ENCODE peak calls at places on chromosomes 16 and 17, in four cellular contexts. One of them, this sample, is unnamed.

GRCh38 chr16:75079346-75079926 is 37.1 kb downstream of the LDHD start:
- ATAC-seq in Panc1: no peak
- ATAC-seq in lower lobe of right lung: no peak
- ATAC-seq in left cardiac atrium: no peak
- ATAC-seq in this sample: no peak

GRCh38 chr16:3479654-3480216 is 15.6 kb downstream of the C16orf90 start:
- ATAC-seq in Panc1: no peak
- ATAC-seq in lower lobe of right lung: no peak
- ATAC-seq in left cardiac atrium: no peak
- ATAC-seq in this sample: no peak

GRCh38 chr16:57260294-57260929 is 15.4 kb downstream of the ARL2BP start:
- ATAC-seq in Panc1: peak; percentile 55
- ATAC-seq in lower lobe of right lung: no peak
- ATAC-seq in left cardiac atrium: peak; percentile 16
- ATAC-seq in this sample: peak; percentile 75

GRCh38 chr17:2266045-2266864 is 37.3 kb downstream of the SMG6 start:
- ATAC-seq in Panc1: no peak
- ATAC-seq in lower lobe of right lung: peak; percentile 73
- ATAC-seq in left cardiac atrium: peak; percentile 74
- ATAC-seq in this sample: no peak

GRCh38 chr16:84198401-84198800 is 7.4 kb downstream of the ADAD2 start:
- ATAC-seq in Panc1: no peak
- ATAC-seq in lower lobe of right lung: no peak
- ATAC-seq in left cardiac atrium: no peak
- ATAC-seq in this sample: peak; percentile 67

GRCh38 chr17:57043276-57043675 is 41.8 kb upstream of the AKAP1 start:
- ATAC-seq in Panc1: no peak
- ATAC-seq in lower lobe of right lung: no peak
- ATAC-seq in left cardiac atrium: no peak
- ATAC-seq in this sample: no peak

GRCh38 chr17:40443988-40444899 is 994 bp downstream of the IGFBP4 start:
- ATAC-seq in Panc1: peak; percentile 10
- ATAC-seq in lower lobe of right lung: no peak
- ATAC-seq in left cardiac atrium: no peak
- ATAC-seq in this sample: peak; percentile 27

GRCh38 chr17:44402564-44403172 is 13.2 kb upstream of the ITGA2B start:
- ATAC-seq in Panc1: no peak
- ATAC-seq in lower lobe of right lung: no peak
- ATAC-seq in left cardiac atrium: no peak
- ATAC-seq in this sample: no peak

GRCh38 chr16:48907906-48908634 is 298.1 kb upstream of the N4BP1 start:
- ATAC-seq in Panc1: no peak
- ATAC-seq in lower lobe of right lung: no peak
- ATAC-seq in left cardiac atrium: no peak
- ATAC-seq in this sample: no peak

GRCh38 chr17:50725769-50726655 is 6.6 kb downstream of the LUC7L3 start:
- ATAC-seq in Panc1: no peak
- ATAC-seq in lower lobe of right lung: no peak
- ATAC-seq in left cardiac atrium: no peak
- ATAC-seq in this sample: no peak

GRCh38 chr16:57314161-57314785 is 29.8 kb upstream of the PLLP start:
- ATAC-seq in Panc1: no peak
- ATAC-seq in lower lobe of right lung: no peak
- ATAC-seq in left cardiac atrium: no peak
- ATAC-seq in this sample: no peak

GRCh38 chr17:82167028-82167427 is 45.6 kb downstream of the CCDC57 start:
- ATAC-seq in Panc1: no peak
- ATAC-seq in lower lobe of right lung: no peak
- ATAC-seq in left cardiac atrium: no peak
- ATAC-seq in this sample: no peak

GRCh38 chr17:15250459-15250858 is 14.7 kb downstream of the PMP22 start:
- ATAC-seq in Panc1: no peak
- ATAC-seq in lower lobe of right lung: no peak
- ATAC-seq in left cardiac atrium: no peak
- ATAC-seq in this sample: no peak

GRCh38 chr17:10743316-10744009 is 13.6 kb upstream of the TMEM220 start:
- ATAC-seq in Panc1: no peak
- ATAC-seq in lower lobe of right lung: no peak
- ATAC-seq in left cardiac atrium: peak; percentile 87
- ATAC-seq in this sample: no peak

GRCh38 chr17:52823155-52823554 is 664.6 kb upstream of the CA10 start:
- ATAC-seq in Panc1: no peak
- ATAC-seq in lower lobe of right lung: no peak
- ATAC-seq in left cardiac atrium: no peak
- ATAC-seq in this sample: no peak

GRCh38 chr16:46859719-46860152 is 24.4 kb upstream of the GPT2 start:
- ATAC-seq in Panc1: peak; percentile 81
- ATAC-seq in lower lobe of right lung: peak; percentile 23
- ATAC-seq in left cardiac atrium: no peak
- ATAC-seq in this sample: peak; percentile 91

GRCh38 chr16:75286996-75287395 is 35.6 kb upstream of the BCAR1 start:
- ATAC-seq in Panc1: no peak
- ATAC-seq in lower lobe of right lung: no peak
- ATAC-seq in left cardiac atrium: no peak
- ATAC-seq in this sample: no peak

GRCh38 chr17:31534223-31534888 is 142.9 kb downstream of the RAB11FIP4 start:
- ATAC-seq in Panc1: no peak
- ATAC-seq in lower lobe of right lung: no peak
- ATAC-seq in left cardiac atrium: peak; percentile 27
- ATAC-seq in this sample: no peak

GRCh38 chr17:78908426-78908825 is 5.4 kb upstream of the CEP295NL start:
- ATAC-seq in Panc1: no peak
- ATAC-seq in lower lobe of right lung: no peak
- ATAC-seq in left cardiac atrium: no peak
- ATAC-seq in this sample: no peak

GRCh38 chr16:81752876-81753227 is 26.2 kb upstream of the PLCG2 start:
- ATAC-seq in Panc1: no peak
- ATAC-seq in lower lobe of right lung: no peak
- ATAC-seq in left cardiac atrium: no peak
- ATAC-seq in this sample: no peak

GRCh38 chr16:30028438-30029093 is 2.5 kb downstream of the TLCD3B start:
- ATAC-seq in Panc1: no peak
- ATAC-seq in lower lobe of right lung: peak; percentile 33
- ATAC-seq in left cardiac atrium: peak; percentile 60
- ATAC-seq in this sample: no peak

GRCh38 chr17:31731119-31731518 is 127.9 kb downstream of the COPRS start:
- ATAC-seq in Panc1: no peak
- ATAC-seq in lower lobe of right lung: no peak
- ATAC-seq in left cardiac atrium: peak; percentile 50
- ATAC-seq in this sample: no peak

GRCh38 chr17:21081967-21082366 is 39.2 kb upstream of the USP22 start:
- ATAC-seq in Panc1: no peak
- ATAC-seq in lower lobe of right lung: no peak
- ATAC-seq in left cardiac atrium: no peak
- ATAC-seq in this sample: no peak

GRCh38 chr16:24789881-24790280 is 55.9 kb upstream of the SLC5A11 start:
- ATAC-seq in Panc1: no peak
- ATAC-seq in lower lobe of right lung: no peak
- ATAC-seq in left cardiac atrium: no peak
- ATAC-seq in this sample: no peak

GRCh38 chr17:4032738-4033137 is 68.5 kb upstream of the ATP2A3 start:
- ATAC-seq in Panc1: no peak
- ATAC-seq in lower lobe of right lung: no peak
- ATAC-seq in left cardiac atrium: no peak
- ATAC-seq in this sample: no peak

GRCh38 chr17:8921147-8921546 is 44.4 kb downstream of the PIK3R5 start:
- ATAC-seq in Panc1: no peak
- ATAC-seq in lower lobe of right lung: no peak
- ATAC-seq in left cardiac atrium: no peak
- ATAC-seq in this sample: no peak

GRCh38 chr17:49180303-49180702 is 30.1 kb downstream of the GNGT2 start:
- ATAC-seq in Panc1: peak; percentile 83
- ATAC-seq in lower lobe of right lung: peak; percentile 83
- ATAC-seq in left cardiac atrium: peak; percentile 30
- ATAC-seq in this sample: peak; percentile 95

GRCh38 chr16:56349711-56350161 is 75.6 kb downstream of the AMFR start:
- ATAC-seq in Panc1: no peak
- ATAC-seq in lower lobe of right lung: no peak
- ATAC-seq in left cardiac atrium: no peak
- ATAC-seq in this sample: no peak

GRCh38 chr17:81952792-81953228 is 5.8 kb upstream of the MYADML2 start:
- ATAC-seq in Panc1: no peak
- ATAC-seq in lower lobe of right lung: peak; percentile 23
- ATAC-seq in left cardiac atrium: no peak
- ATAC-seq in this sample: no peak

GRCh38 chr16:66226762-66227161 is 139.7 kb upstream of the CDH5 start:
- ATAC-seq in Panc1: no peak
- ATAC-seq in lower lobe of right lung: no peak
- ATAC-seq in left cardiac atrium: peak; percentile 74
- ATAC-seq in this sample: no peak

GRCh38 chr16:57689772-57690558 is 4.6 kb upstream of the DRC7 start:
- ATAC-seq in Panc1: no peak
- ATAC-seq in lower lobe of right lung: peak; percentile 5
- ATAC-seq in left cardiac atrium: no peak
- ATAC-seq in this sample: no peak

GRCh38 chr17:3857261-3858105 is 11.4 kb upstream of the NCBP3 start:
- ATAC-seq in Panc1: peak; percentile 30
- ATAC-seq in lower lobe of right lung: no peak
- ATAC-seq in left cardiac atrium: no peak
- ATAC-seq in this sample: no peak